ENCODE peak calls at places on chromosome X, in four cellular contexts. Y is K562, D is HepG2, R is endothelial cell of umbilical vein. V is an unnamed sample.
A peak's percentile ranks its signal among the peaks of the same experiment; 100 is the strongest.

GRCh38 chrX:13069771-13070410 is 25.5 kb upstream of the FAM9C start:
- DNase-seq in Y (no peak), R (peak; percentile 68), D (no peak), V (no peak)

GRCh38 chrX:120522820-120523219 is 37.9 kb downstream of the CUL4B start:
- DNase-seq in D (no peak), R (no peak), Y (no peak), V (peak; percentile 20)

GRCh38 chrX:16873106-16873505 is 2.9 kb upstream of the RBBP7 start:
- DNase-seq in Y (no peak), D (no peak), R (no peak), V (no peak)

GRCh38 chrX:13750204-13750603 is 15.7 kb downstream of the OFD1 start:
- DNase-seq in D (peak; percentile 16), Y (peak; percentile 25), R (peak; percentile 35), V (peak; percentile 69)

GRCh38 chrX:78650906-78651437 is 8.2 kb downstream of the RTL3 start:
- DNase-seq in Y (no peak), D (no peak), R (no peak), V (no peak)

GRCh38 chrX:1450381-1451161 is 2.1 kb downstream of the ASMTL start:
- DNase-seq in Y (no peak), R (no peak), D (no peak), V (no peak)

GRCh38 chrX:77264490-77264889 is 182.7 kb upstream of the FGF16 start:
- DNase-seq in R (no peak), Y (no peak), D (no peak), V (no peak)

GRCh38 chrX:101659601-101660063 is at the start of gene ARMCX2:
- DNase-seq in R (peak; percentile 61), D (no peak), Y (no peak), V (no peak)

GRCh38 chrX:81414630-81415029 is 212.7 kb downstream of the SH3BGRL start:
- DNase-seq in Y (no peak), D (no peak), R (no peak), V (no peak)

GRCh38 chrX:17888421-17888820 is 27.3 kb upstream of the RAI2 start:
- DNase-seq in Y (no peak), R (no peak), D (no peak), V (no peak)

GRCh38 chrX:133444952-133445831 is 29.9 kb upstream of the GPC4 start:
- DNase-seq in D (no peak), Y (no peak), R (no peak), V (peak; percentile 9)

GRCh38 chrX:134139090-134139489 is 97.9 kb upstream of the CCDC160 start:
- DNase-seq in Y (no peak), R (peak; percentile 35), D (no peak), V (no peak)

GRCh38 chrX:139559383-139560042 is 29.0 kb downstream of the F9 start:
- DNase-seq in R (peak; percentile 26), D (peak; percentile 36), Y (peak; percentile 29), V (peak; percentile 2)

GRCh38 chrX:139560221-139560620 is 29.7 kb downstream of the F9 start:
- DNase-seq in D (no peak), R (no peak), Y (no peak), V (no peak)

GRCh38 chrX:139566981-139567380 is 36.4 kb downstream of the F9 start:
- DNase-seq in Y (no peak), D (no peak), R (no peak), V (no peak)

DNA sequence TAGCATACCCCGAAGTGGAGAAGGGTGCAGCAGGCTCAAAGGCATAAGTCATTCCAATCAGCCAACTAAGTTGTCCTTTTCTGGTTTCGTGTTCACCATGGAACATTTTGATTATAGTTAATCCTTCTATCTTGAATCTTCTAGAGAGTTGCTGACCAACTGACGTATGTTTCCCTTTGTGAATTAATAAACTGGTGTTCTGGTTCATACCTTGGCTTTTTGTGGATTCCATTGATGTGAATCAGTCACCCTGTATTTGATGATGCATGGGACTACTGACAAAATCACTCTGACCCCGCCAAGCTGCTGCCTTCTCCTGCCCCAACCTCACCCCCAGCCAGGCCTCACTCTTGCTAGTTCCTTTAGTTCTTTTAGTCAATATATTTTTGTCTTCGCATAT is 32.7 kb downstream of the F9 start:
- DNase-seq in D (no peak), Y (no peak), R (no peak), V (no peak)
- TF ChIP-seq MYC in D (no peak), Y (no peak), R (no peak), V (no peak)

DNA sequence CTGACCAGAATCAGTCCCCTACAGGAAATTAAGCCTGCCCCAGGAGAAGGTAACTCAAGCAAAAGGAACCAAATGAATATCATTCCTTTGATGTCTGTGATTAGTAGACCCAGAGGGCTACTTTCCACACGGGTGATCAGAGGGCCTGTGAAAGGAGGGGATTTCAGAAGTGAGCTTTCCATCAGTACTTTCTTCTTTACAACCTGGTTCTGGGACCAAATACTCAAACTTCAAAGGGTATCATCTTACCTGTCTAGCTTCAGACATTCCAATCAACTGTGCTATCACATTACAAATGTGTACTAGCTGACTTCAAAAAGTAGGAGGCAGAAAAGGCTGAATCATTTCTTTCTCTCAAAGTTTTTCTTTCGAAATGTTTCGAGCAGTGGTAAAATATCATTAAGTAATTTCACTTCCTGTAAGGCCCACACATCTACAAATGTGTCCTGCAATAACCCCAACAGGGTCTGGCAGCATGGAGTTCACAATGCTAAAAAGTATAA is 23.9 kb downstream of the ACSL4 start:
- DNase-seq in D (peak; percentile 82), R (peak; percentile 6), Y (no peak), V (no peak)
- TF ChIP-seq JUN in D (no peak), R (no peak), Y (no peak), V (no peak)

GRCh38 chrX:112735147-112735546 is 55.4 kb upstream of the LHFPL1 start:
- DNase-seq in D (no peak), Y (no peak), R (no peak), V (no peak)

GRCh38 chrX:112734250-112734649 is 54.5 kb upstream of the LHFPL1 start:
- DNase-seq in R (no peak), Y (no peak), D (no peak), V (no peak)

GRCh38 chrX:112736310-112736709 is 56.6 kb upstream of the LHFPL1 start:
- DNase-seq in D (no peak), R (no peak), Y (no peak), V (no peak)

GRCh38 chrX:112731793-112732192 is 52.1 kb upstream of the LHFPL1 start:
- DNase-seq in R (no peak), D (no peak), Y (no peak), V (no peak)
- TF ChIP-seq CTCF in R (no peak), D (no peak), Y (no peak), V (no peak)

DNA sequence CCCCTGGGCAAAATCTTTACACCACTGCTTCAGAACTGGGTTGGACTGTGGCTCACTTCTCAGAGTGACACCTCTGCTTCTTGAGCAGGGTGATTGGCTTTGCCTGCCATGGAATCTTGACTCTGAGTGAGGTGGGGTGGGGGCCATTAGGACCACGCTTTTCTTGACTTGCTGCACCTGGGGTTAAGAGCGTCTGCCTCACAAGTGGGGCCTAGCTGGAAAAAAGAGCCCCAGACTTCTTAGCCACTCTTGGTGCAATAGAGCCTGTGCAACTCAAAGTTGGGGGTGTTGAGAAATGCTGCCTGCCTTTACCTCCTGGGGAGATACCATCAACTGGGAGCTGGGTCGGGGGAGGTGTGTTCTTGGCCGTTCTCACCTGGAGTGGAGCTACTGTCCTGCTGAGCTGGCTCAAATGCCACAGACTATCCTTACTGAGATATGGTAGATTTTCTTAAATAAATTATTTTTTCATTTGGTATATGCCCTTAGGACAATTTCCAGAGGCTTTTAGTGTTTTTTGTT is 23.5 kb downstream of the USP9X start:
- DNase-seq in Y (no peak), D (no peak), R (no peak), V (no peak)
- TF ChIP-seq MYC in Y (no peak), D (no peak), R (no peak), V (no peak)

GRCh38 chrX:3713225-3713936 is at the start of gene PRKX:
- DNase-seq in R (peak; percentile 43), Y (peak; percentile 85), D (no peak), V (peak; percentile 43)

GRCh38 chrX:3713937-3714434 is 537 bp upstream of the PRKX start:
- DNase-seq in D (no peak), R (no peak), Y (no peak), V (no peak)

GRCh38 chrX:3711331-3711917 is 2.0 kb downstream of the PRKX start:
- DNase-seq in Y (peak; percentile 41), R (no peak), D (no peak), V (no peak)

GRCh38 chrX:3712080-3712869 is 1.2 kb downstream of the PRKX start:
- DNase-seq in R (peak; percentile 35), D (no peak), Y (no peak), V (no peak)

GRCh38 chrX:3712870-3713224 is 602 bp downstream of the PRKX start:
- DNase-seq in D (no peak), Y (peak; percentile 21), R (no peak), V (no peak)
- TF ChIP-seq JUN in D (no peak), Y (no peak), R (no peak), V (no peak)

DNA sequence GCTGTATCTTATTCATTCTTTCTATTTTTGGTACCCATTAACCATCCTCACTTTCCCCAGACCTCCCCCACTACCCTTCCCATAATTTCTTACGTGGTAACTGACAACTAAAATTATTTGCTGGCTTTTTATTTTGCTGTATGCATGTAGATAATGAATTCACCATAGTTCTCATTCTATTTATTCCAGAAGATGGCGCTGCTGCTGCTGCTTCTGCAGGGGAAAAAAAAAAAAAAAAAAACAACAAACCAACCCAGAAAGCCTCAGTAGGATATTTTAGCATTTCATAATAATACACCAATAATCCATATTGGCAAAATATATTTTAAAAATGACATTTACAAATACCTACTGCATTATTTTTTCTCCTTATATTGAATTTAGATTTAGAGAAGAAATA is 416.6 kb upstream of the MAGEB18 start:
- DNase-seq in D (peak; percentile 1), R (peak; percentile 40), Y (no peak), V (peak; percentile 18)
- TF ChIP-seq CTCF in D (no peak), R (peak; percentile 12), Y (no peak), V (peak; percentile 30)

GRCh38 chrX:96425204-96425603 is 259.4 kb upstream of the DIAPH2 start:
- DNase-seq in R (no peak), D (no peak), Y (no peak), V (no peak)
- TF ChIP-seq MYC in R (no peak), D (no peak), Y (no peak), V (no peak)

GRCh38 chrX:124228849-124229248 is 103.6 kb upstream of the TEX13D start:
- DNase-seq in Y (no peak), R (no peak), D (no peak), V (no peak)
- TF ChIP-seq JUN in Y (no peak), R (no peak), D (no peak), V (no peak)

DNA sequence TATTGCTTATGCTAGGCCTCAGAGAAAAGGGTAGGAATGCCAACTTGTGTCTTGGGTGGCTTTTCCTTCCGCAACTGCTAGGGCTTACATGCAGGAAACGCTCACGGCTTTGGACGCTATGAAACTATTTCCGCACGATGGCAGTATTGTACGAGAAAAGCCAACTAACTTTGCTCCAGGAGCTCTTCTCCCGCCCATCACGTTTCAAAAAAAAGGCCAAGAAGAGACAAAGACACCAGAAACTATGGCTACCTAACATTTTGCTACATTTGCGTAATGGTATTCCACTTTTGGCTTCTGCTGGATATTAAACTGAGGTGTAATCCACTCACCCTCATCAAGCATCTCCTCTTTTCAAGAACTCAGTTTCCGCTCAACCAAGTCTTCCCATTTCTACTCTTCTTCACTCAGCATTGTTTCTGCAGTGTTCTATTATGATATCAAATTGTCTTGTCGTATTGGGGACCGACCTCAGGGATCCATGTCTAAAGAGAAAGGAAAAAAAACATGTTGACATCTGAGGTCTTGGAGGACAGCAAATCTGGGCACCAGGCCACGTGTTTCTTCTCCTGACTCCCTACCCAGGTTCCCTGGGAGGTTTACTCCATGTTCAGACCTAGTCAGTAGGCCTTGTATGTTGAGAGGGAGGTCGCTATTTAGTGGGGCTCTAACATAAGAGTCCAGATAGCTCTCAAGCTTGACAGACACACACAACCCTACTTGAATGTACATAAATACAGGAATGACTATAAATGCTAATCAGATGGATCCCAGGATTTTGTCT is 239.4 kb upstream of the STK26 start:
- DNase-seq in R (no peak), D (no peak), Y (no peak), V (peak; percentile 83)
- TF ChIP-seq CTCF in R (no peak), D (no peak), Y (no peak), V (peak; percentile 41)

V was measured in A549.